ENCODE peak calls at places on chromosomes 2 and 18, in eight cellular contexts. C, G, R, T, Q, F, X and M are unnamed samples.

GRCh38 chr2:225512873-225513580 is 113.5 kb downstream of the NYAP2 start:
- DNase-seq in C (no peak), G (no peak), R (no peak), T (no peak), Q (peak), F (no peak), X (no peak), M (no peak)

GRCh38 chr2:84996909-84997308 is 25.9 kb downstream of the KCMF1 start:
- DNase-seq in C (no peak), G (no peak), R (no peak), T (no peak), Q (no peak), F (no peak), X (no peak), M (no peak)

GRCh38 chr2:224208443-224208842 is 169.4 kb upstream of the SERPINE2 start:
- DNase-seq in C (no peak), G (no peak), R (no peak), T (no peak), Q (no peak), F (no peak), X (no peak), M (no peak)

GRCh38 chr18:55778731-55779460 is 190.9 kb upstream of the TCF4 start:
- DNase-seq in C (no peak), G (no peak), R (no peak), T (no peak), Q (peak), F (no peak), X (no peak), M (no peak)

GRCh38 chr2:72931280-72931910 is 14.1 kb downstream of the EMX1 start:
- DNase-seq in C (peak), G (peak), R (no peak), T (no peak), Q (no peak), F (no peak), X (no peak), M (no peak)

GRCh38 chr2:128273469-128274081 is 45.1 kb downstream of the HS6ST1 start:
- DNase-seq in C (no peak), G (peak), R (no peak), T (no peak), Q (no peak), F (peak), X (no peak), M (peak)

GRCh38 chr2:101125374-101125773 is 25.8 kb downstream of the TBC1D8 start:
- DNase-seq in C (no peak), G (no peak), R (peak), T (no peak), Q (peak), F (no peak), X (no peak), M (no peak)

GRCh38 chr18:55069497-55069896 is 110.2 kb upstream of the CCDC68 start:
- DNase-seq in C (no peak), G (no peak), R (no peak), T (no peak), Q (no peak), F (no peak), X (no peak), M (no peak)

GRCh38 chr18:66046025-66046602 is 295.3 kb downstream of the CDH7 start:
- DNase-seq in C (no peak), G (no peak), R (no peak), T (no peak), Q (no peak), F (no peak), X (no peak), M (no peak)

GRCh38 chr18:54480616-54481015 is 110.4 kb upstream of the DYNAP start:
- DNase-seq in C (no peak), G (no peak), R (no peak), T (no peak), Q (no peak), F (no peak), X (no peak), M (no peak)

GRCh38 chr2:12326449-12327190 is 390.1 kb upstream of the TRIB2 start:
- DNase-seq in C (no peak), G (no peak), R (no peak), T (no peak), Q (no peak), F (no peak), X (no peak), M (no peak)

GRCh38 chr2:152738438-152738837 is 20.0 kb downstream of the ARL6IP6 start:
- DNase-seq in C (no peak), G (no peak), R (no peak), T (no peak), Q (no peak), F (no peak), X (no peak), M (no peak)
- H3K4me3 ChIP-seq in C (no peak), G (no peak), R (no peak), T (no peak), Q (no peak), F (no peak), X (no peak), M (no peak)

GRCh38 chr2:19003554-19003953 is 354.9 kb downstream of the OSR1 start:
- DNase-seq in C (no peak), G (no peak), R (no peak), T (no peak), Q (no peak), F (no peak), X (no peak), M (no peak)

DNA sequence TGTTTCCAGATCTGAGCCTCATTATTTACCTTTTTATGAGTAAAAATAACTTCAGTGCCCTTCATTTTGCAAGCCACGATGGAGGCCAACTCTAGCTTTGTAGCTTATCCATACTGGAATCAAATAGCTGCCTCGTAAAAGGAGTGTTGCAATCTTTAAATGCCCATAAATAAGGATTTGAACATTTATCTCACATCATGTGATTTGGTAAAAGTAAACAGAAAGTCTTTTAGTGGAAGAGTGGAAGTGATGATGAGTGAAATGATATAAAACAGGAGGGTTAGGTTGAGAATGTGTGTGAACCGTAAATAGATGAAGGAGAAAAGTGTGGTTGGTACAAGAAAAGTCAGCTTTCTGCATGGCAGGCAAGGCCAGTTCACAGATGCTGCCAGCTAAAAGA is 348.9 kb downstream of the OSR1 start:
- DNase-seq in C (no peak), G (no peak), R (no peak), T (no peak), Q (no peak), F (no peak), X (no peak), M (no peak)
- H3K27ac ChIP-seq in C (no peak), G (peak), R (no peak), T (no peak), Q (no peak), F (no peak), X (no peak), M (no peak)

GRCh38 chr18:5841518-5841917 is 53.8 kb downstream of the TMEM200C start:
- DNase-seq in C (no peak), G (no peak), R (no peak), T (peak), Q (no peak), F (no peak), X (no peak), M (no peak)
- TF ChIP-seq CTCF in C (no peak), G (no peak), R (no peak), T (no peak), Q (no peak), F (no peak), X (no peak), M (no peak)

DNA sequence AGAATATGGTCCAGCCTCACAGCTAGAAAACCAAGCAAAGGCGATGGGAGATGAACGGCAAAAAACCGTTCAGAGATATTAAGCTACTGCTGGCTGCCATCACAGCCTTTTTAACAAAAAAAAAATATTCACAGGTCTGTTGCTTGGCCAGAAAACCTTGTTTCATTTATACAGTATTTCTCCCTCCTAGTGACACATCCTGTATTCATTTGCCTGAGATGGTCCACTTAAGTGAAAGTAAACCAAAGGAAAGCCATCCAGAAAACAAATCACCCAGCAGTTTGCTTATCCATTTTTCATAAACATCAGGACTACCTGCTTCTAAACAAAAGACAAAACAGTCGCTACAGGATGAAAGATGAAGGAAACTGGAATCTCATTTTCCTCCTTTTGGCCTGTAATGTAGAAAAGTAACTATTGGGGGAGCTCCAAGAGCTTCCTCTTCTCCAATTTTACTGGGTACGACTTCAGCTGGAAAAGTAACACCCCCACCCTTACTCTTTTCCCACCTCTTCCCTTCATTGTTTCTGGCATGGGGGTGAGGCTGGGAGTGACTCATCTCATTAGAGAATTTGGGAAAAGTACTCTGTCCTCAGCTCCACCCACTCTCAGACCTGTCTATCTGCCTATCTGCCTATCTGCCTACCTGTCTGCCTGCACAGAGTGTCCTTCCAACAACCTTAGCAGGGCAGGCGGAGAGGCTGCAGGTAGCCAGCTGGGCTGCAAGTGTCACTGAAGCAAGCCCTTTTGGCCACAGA is 93.8 kb downstream of the EPHA4 start:
- DNase-seq in C (no peak), G (no peak), R (no peak), T (peak), Q (no peak), F (no peak), X (no peak), M (no peak)
- H3K4me3 ChIP-seq in C (no peak), G (no peak), R (no peak), T (no peak), Q (no peak), F (no peak), X (no peak), M (no peak)

DNA sequence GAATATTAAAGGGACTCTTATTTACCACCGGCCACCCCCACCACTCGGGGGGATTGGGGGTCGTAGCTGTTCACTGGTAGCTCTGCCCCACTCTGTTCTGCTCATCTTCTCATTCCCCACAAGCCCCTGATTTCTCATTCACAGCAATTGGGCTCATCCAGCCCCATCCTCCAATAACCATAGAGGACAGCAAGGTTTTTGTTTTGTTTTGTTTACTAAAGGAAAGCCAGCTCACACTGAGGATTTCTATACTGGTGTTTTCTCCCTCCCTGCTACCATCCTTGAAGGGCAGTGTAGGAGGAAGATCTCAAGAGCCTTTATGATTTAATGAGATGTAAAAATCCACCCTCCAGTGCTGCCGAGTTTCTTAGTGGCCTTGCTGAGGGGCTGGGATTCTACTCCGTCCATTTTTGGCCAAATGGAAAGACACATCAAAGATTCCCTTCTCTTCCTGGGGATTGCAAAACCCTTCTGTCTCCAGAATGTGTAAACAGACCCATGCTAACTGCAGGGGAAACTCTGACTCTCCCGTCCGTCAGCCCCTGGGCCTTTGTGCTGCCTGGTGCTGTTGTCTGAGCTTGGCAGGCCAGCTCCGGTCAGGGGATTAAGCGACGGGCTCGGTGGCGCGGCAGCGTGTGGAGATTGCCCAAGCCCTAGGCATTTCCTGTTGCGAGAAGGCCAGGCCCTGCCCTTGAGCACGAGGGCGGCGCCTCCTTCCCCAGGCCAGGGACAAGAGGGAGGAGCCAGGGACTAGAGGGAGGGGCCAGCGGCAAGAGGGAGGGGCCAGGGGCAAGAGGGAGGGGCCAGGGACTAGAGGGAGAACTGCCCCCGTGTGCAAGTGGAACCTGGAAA is 165.0 kb downstream of the ANTXR1 start:
- DNase-seq in C (peak), G (peak), R (peak), T (peak), Q (peak), F (no peak), X (peak), M (peak)
- H3K27ac ChIP-seq in C (peak), G (peak), R (peak), T (peak), Q (no peak), F (no peak), X (peak), M (peak)

GRCh38 chr2:155310589-155310988 is 612.1 kb downstream of the KCNJ3 start:
- DNase-seq in C (no peak), G (no peak), R (peak), T (peak), Q (peak), F (no peak), X (no peak), M (no peak)
- TF ChIP-seq CTCF in C (peak), G (no peak), R (peak), T (peak), Q (peak), F (no peak), X (no peak), M (peak)

DNA sequence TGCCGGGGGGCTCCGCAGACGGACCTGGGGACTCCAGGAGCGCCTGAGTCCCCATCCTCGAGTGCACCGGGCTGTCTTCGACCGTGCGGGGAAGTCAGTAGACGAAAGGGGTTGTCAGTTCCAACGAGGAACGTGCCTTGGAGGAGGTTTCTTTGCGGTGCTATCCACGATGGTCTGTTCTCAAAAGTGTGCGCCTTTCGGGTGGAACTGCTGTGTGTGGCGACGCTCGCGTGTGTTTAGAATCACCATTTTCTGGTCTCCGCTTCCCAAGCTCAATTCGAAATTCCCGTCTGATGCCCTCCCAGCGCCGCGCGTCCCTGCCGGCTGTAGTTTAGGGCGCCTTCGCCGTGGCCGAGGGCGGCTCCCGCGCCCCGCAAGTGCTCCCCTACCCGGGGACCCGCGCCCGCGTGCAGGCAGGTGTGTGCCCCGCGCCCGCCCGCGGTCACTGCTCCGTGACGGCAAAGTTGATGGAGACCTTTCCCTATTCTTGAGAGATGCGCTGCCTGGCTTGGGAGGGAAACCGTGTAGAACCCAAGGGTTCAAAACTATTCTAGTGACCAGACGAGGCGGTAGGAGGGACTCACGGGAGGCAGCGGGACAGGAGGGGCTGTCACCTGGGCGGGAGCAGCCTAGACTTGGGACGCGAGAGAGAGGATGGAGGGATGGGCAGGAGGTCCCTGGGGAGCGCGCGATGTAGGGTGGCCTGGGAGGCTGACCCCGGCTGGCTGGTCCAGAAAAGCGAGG is 959 bp downstream of the DOK6 start:
- DNase-seq in C (no peak), G (peak), R (no peak), T (peak), Q (peak), F (no peak), X (no peak), M (no peak)
- H3K4me3 ChIP-seq in C (peak), G (peak), R (no peak), T (peak), Q (peak), F (no peak), X (peak), M (peak)

DNA sequence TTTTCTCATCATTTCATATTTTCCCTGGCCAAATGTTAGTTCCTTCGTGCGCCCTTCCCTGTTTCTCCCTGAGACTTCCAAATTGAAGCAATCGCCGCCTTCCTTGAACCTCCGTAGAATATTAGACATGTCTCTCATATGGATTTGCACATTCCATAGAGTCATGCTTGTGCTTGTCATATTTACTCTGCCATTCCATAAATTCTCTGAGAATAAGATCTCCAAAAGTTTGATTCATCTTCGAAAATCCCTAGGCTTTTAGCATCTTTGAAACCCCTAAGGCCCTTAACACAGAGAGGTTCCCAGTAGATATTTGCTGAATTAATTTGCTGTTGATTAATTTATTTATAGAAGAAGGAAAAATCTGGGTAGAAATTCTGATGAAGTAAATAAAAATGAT is 202.2 kb upstream of the PIK3C3 start:
- DNase-seq in C (no peak), G (no peak), R (no peak), T (no peak), Q (no peak), F (no peak), X (no peak), M (no peak)
- H3K27ac ChIP-seq in C (no peak), G (no peak), R (no peak), T (no peak), Q (no peak), F (no peak), X (no peak), M (no peak)

DNA sequence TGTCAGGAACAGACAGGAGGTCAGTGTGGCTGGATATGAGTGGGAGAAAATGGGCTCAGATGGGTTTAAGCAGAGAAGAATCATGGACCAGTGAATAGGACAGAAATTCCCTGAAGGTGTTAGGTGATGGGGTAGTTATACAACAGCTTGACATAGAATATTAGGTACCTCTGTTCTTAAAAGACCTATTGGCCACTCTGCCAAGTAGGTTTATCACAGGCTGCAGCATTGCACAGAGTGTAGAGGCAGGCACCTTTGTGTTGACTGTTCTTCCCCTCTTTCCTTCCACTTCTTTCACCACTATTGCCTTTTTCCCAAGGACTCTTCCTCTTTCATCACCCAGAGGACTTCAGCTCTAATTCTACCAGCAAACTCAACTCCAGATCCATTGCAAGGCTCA is 274.4 kb downstream of the CDCA7 start:
- DNase-seq in C (no peak), G (no peak), R (no peak), T (no peak), Q (no peak), F (no peak), X (no peak), M (no peak)
- TF ChIP-seq CTCF in C (no peak), G (no peak), R (no peak), T (no peak), Q (no peak), F (no peak), X (no peak), M (no peak)

GRCh38 chr18:8623549-8624106 is 14.4 kb downstream of the RAB12 start:
- DNase-seq in C (peak), G (no peak), R (no peak), T (no peak), Q (no peak), F (no peak), X (no peak), M (peak)
- H3K4me3 ChIP-seq in C (no peak), G (no peak), R (no peak), T (no peak), Q (no peak), F (no peak), X (no peak), M (peak)